ENCODE peak calls at places on chromosomes 7 and 10, in four cellular contexts. G is A549, L is PC-3, Y is gastrocnemius medialis. O is an unnamed sample. For H3K4me1, the result is how much of the 10 kb centered on the place peaks cover.

GRCh38 chr7:81031243-81031642 is 112.4 kb upstream of the SEMA3C start:
- DNase-seq in G (no peak), L (peak), Y (no peak), O (no peak)

GRCh38 chr10:99788598-99789259 is 6.3 kb downstream of the ABCC2 start:
- DNase-seq in G (no peak), L (no peak), Y (peak), O (peak)

GRCh38 chr7:54563329-54563916 is 21.2 kb downstream of the VSTM2A start:
- DNase-seq in G (no peak), L (no peak), Y (no peak), O (no peak)

GRCh38 chr10:125848857-125849256 is 25.5 kb downstream of the BCCIP start:
- DNase-seq in G (no peak), L (no peak), Y (no peak), O (no peak)

GRCh38 chr7:79461660-79462059 is 8.2 kb upstream of the MAGI2 start:
- DNase-seq in G (peak), L (peak), Y (no peak), O (no peak)

GRCh38 chr10:90712529-90712928 is 145.3 kb downstream of the HTR7 start:
- DNase-seq in G (no peak), L (no peak), Y (no peak), O (no peak)

GRCh38 chr10:18190840-18191239 is 50.6 kb downstream of the CACNB2 start:
- DNase-seq in G (no peak), L (no peak), Y (no peak), O (no peak)

GRCh38 chr10:96044686-96045085 is 1.3 kb downstream of the CCNJ start:
- DNase-seq in G (no peak), L (peak), Y (no peak), O (no peak)

GRCh38 chr7:139232893-139233292 is 1.9 kb downstream of the UBN2 start:
- DNase-seq in G (peak), L (peak), Y (no peak), O (no peak)

GRCh38 chr10:97713351-97713827 is at the start of gene MARVELD1:
- DNase-seq in G (peak), L (peak), Y (peak), O (peak)

GRCh38 chr10:13865758-13866491 is 279.2 kb downstream of the PRPF18 start:
- DNase-seq in G (peak), L (peak), Y (no peak), O (no peak)

GRCh38 chr10:32139223-32140073 is 83.2 kb upstream of the KIF5B start:
- DNase-seq in G (peak), L (peak), Y (peak), O (peak)

GRCh38 chr7:116317907-116318306 is 107.6 kb downstream of the TES start:
- DNase-seq in G (no peak), L (peak), Y (no peak), O (no peak)

GRCh38 chr10:132027423-132027983 is 38.2 kb upstream of the JAKMIP3 start:
- DNase-seq in G (no peak), L (peak), Y (no peak), O (no peak)

GRCh38 chr10:12902135-12902572 is 99.4 kb downstream of the CCDC3 start:
- DNase-seq in G (peak), L (peak), Y (no peak), O (peak)

GRCh38 chr10:132164801-132165278 is 21.9 kb upstream of the DPYSL4 start:
- DNase-seq in G (no peak), L (no peak), Y (no peak), O (no peak)

GRCh38 chr7:4958477-4959301 is at the start of gene MMD2:
- DNase-seq in G (no peak), L (no peak), Y (no peak), O (no peak)

GRCh38 chr7:156069897-156070296 is 257.6 kb upstream of the SHH start:
- DNase-seq in G (no peak), L (no peak), Y (no peak), O (no peak)

DNA sequence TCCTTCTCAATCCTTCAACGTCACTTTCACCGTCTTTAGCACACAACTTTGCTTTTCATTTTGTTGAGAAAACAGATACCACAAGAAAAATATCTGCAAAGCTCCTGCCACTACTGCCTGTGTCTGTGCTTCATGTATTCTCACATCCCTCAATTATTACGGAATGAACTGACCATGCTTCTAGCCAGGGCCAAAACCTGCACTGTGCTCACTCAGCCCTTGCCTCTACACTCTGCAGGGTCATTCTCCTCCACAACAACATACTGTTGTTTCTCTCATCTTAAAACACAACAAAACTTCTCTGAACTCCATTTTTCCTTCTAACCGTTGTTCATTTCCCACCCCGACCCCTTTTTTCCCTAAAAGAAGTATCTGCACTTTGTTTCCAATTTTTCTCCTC is 29.5 kb downstream of the BMPR1A start:
- DNase-seq in G (no peak), L (no peak), Y (no peak), O (no peak)
- H3K27ac ChIP-seq in G (no peak), L (no peak), Y (no peak), O (peak)

DNA sequence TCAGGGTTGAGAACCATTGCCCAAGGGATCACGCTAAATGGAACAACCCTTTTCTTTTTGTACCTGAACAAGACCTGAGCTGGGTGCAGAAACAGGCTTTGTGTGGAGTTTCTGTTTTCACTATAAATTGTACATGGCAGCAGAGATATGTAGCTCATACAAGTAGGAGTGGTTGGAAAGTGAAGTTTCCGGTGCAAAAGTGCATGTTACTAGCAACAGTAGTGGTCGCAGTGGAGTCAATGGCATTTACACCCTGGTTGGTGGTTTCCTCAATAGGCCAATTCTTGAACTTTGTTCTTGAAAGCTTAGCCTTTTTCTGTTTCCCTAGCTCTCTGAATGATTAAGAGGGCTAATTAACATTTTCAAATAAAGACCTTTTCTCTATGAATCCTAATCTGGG is 170.7 kb downstream of the NEBL start:
- DNase-seq in G (no peak), L (no peak), Y (no peak), O (no peak)
- H3K4me1 ChIP-seq in G (under half), L (under half), Y (under half), O (under half)

DNA sequence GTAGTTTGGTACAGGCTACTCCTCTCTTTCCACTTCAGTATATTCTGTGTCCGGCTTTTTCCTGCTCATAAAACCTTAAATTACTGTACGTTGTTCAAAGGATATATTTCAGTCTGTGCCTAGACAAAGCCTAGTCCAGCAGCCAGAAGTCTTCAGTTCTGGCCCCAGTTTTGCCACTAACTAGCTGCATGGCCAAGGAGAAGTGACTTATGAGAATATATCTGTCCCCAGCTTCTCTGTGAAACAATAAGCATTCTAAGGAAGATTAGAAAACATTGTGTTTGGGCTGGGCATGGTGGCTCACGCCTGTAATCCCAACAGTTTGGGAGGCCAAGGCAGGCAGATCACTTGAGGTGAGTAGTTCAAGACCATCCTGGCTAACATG is 105.0 kb upstream of the HDAC9 start:
- DNase-seq in G (no peak), L (no peak), Y (no peak), O (no peak)
- H3K27ac ChIP-seq in G (no peak), L (peak), Y (no peak), O (peak)

DNA sequence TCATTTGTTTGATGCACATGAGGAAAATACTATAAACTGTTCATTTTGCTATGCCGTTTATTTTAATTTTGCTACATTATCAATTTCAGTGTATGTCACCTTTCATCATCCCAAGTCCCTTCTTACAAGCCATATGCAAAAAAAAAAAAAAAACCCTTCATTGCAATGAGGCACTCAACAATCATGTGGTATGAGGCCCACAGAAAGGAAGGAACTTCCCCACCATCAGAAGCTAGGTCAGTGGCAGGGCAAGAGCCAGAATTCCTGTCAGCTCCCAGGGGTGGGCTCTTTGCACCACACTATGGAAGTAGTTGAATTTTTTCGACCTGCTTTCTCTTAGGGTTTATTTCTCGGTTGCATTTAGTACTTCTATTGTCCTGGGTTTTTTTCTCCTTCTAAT is 75.4 kb downstream of the NOC3L start:
- DNase-seq in G (no peak), L (no peak), Y (no peak), O (no peak)
- H3K4me1 ChIP-seq in G (under half), L (under half), Y (under half), O (under half)

O was measured in tibial artery.